ENCODE peak calls at places on chromosomes 13 and 19, in six cellular contexts. One of them, this sample, is unnamed.

GRCh38 chr19:49502866-49503581 is 6.8 kb downstream of the RPS11 start:
- DNase-seq in esophagus muscularis mucosa: no peak
- DNase-seq in fibroblast of lung: peak; percentile 63
- DNase-seq in RWPE2: no peak
- DNase-seq in heart right ventricle: peak; percentile 59
- DNase-seq in Caco-2: peak; percentile 73
- DNase-seq in this sample: peak; percentile 39

GRCh38 chr19:45828945-45829344 is 13.8 kb upstream of the RSPH6A start:
- DNase-seq in esophagus muscularis mucosa: no peak
- DNase-seq in fibroblast of lung: no peak
- DNase-seq in RWPE2: no peak
- DNase-seq in heart right ventricle: no peak
- DNase-seq in Caco-2: no peak
- DNase-seq in this sample: no peak

GRCh38 chr19:38665219-38665931 is 17.9 kb downstream of the ACTN4 start:
- DNase-seq in esophagus muscularis mucosa: no peak
- DNase-seq in fibroblast of lung: no peak
- DNase-seq in RWPE2: no peak
- DNase-seq in heart right ventricle: no peak
- DNase-seq in Caco-2: no peak
- DNase-seq in this sample: no peak

GRCh38 chr13:80168089-80168850 is 172.7 kb downstream of the SPRY2 start:
- DNase-seq in esophagus muscularis mucosa: no peak
- DNase-seq in fibroblast of lung: peak; percentile 45
- DNase-seq in RWPE2: no peak
- DNase-seq in heart right ventricle: no peak
- DNase-seq in Caco-2: no peak
- DNase-seq in this sample: no peak

GRCh38 chr19:13461536-13461935 is 44.7 kb downstream of the CACNA1A start:
- DNase-seq in esophagus muscularis mucosa: no peak
- DNase-seq in fibroblast of lung: no peak
- DNase-seq in RWPE2: no peak
- DNase-seq in heart right ventricle: no peak
- DNase-seq in Caco-2: no peak
- DNase-seq in this sample: no peak

GRCh38 chr19:4375164-4375619 is 25.2 kb downstream of the SH3GL1 start:
- DNase-seq in esophagus muscularis mucosa: no peak
- DNase-seq in fibroblast of lung: no peak
- DNase-seq in RWPE2: peak; percentile 95
- DNase-seq in heart right ventricle: no peak
- DNase-seq in Caco-2: peak; percentile 96
- DNase-seq in this sample: no peak

GRCh38 chr13:33140161-33140560 is 123.9 kb downstream of the KL start:
- DNase-seq in esophagus muscularis mucosa: no peak
- DNase-seq in fibroblast of lung: no peak
- DNase-seq in RWPE2: no peak
- DNase-seq in heart right ventricle: no peak
- DNase-seq in Caco-2: no peak
- DNase-seq in this sample: no peak

GRCh38 chr19:29623726-29624488 is 17.8 kb downstream of the POP4 start:
- DNase-seq in esophagus muscularis mucosa: no peak
- DNase-seq in fibroblast of lung: no peak
- DNase-seq in RWPE2: no peak
- DNase-seq in heart right ventricle: no peak
- DNase-seq in Caco-2: no peak
- DNase-seq in this sample: no peak

GRCh38 chr19:55157064-55157908 is at the start of gene TNNI3:
- DNase-seq in esophagus muscularis mucosa: no peak
- DNase-seq in fibroblast of lung: no peak
- DNase-seq in RWPE2: no peak
- DNase-seq in heart right ventricle: peak; percentile 74
- DNase-seq in Caco-2: no peak
- DNase-seq in this sample: no peak

GRCh38 chr19:8635422-8635821 is 5.0 kb downstream of the NFILZ start:
- DNase-seq in esophagus muscularis mucosa: no peak
- DNase-seq in fibroblast of lung: peak; percentile 81
- DNase-seq in RWPE2: no peak
- DNase-seq in heart right ventricle: no peak
- DNase-seq in Caco-2: no peak
- DNase-seq in this sample: no peak

GRCh38 chr13:21043898-21044297 is 17.5 kb downstream of the LATS2 start:
- DNase-seq in esophagus muscularis mucosa: no peak
- DNase-seq in fibroblast of lung: peak; percentile 88
- DNase-seq in RWPE2: no peak
- DNase-seq in heart right ventricle: no peak
- DNase-seq in Caco-2: no peak
- DNase-seq in this sample: no peak

GRCh38 chr19:58274771-58275199 is 4.0 kb upstream of the ZNF8 start:
- DNase-seq in esophagus muscularis mucosa: no peak
- DNase-seq in fibroblast of lung: peak; percentile 65
- DNase-seq in RWPE2: no peak
- DNase-seq in heart right ventricle: no peak
- DNase-seq in Caco-2: no peak
- DNase-seq in this sample: no peak

GRCh38 chr19:13038306-13039210 is 43.3 kb downstream of the NFIX start:
- DNase-seq in esophagus muscularis mucosa: no peak
- DNase-seq in fibroblast of lung: no peak
- DNase-seq in RWPE2: no peak
- DNase-seq in heart right ventricle: no peak
- DNase-seq in Caco-2: no peak
- DNase-seq in this sample: no peak

GRCh38 chr19:54209748-54210494 is 9.3 kb downstream of the RPS9 start:
- DNase-seq in esophagus muscularis mucosa: peak; percentile 95
- DNase-seq in fibroblast of lung: peak; percentile 97
- DNase-seq in RWPE2: peak; percentile 89
- DNase-seq in heart right ventricle: peak; percentile 82
- DNase-seq in Caco-2: peak; percentile 70
- DNase-seq in this sample: peak; percentile 93

GRCh38 chr13:20461481-20461859 is 64.2 kb downstream of the CRYL1 start:
- DNase-seq in esophagus muscularis mucosa: peak; percentile 80
- DNase-seq in fibroblast of lung: peak; percentile 79
- DNase-seq in RWPE2: no peak
- DNase-seq in heart right ventricle: no peak
- DNase-seq in Caco-2: no peak
- DNase-seq in this sample: no peak

GRCh38 chr19:54420383-54421168 is 5.3 kb downstream of the TTYH1 start:
- DNase-seq in esophagus muscularis mucosa: no peak
- DNase-seq in fibroblast of lung: no peak
- DNase-seq in RWPE2: no peak
- DNase-seq in heart right ventricle: peak; percentile 76
- DNase-seq in Caco-2: peak; percentile 51
- DNase-seq in this sample: no peak

GRCh38 chr19:16070366-16070990 is 5.8 kb upstream of the TPM4 start:
- DNase-seq in esophagus muscularis mucosa: no peak
- DNase-seq in fibroblast of lung: no peak
- DNase-seq in RWPE2: peak; percentile 93
- DNase-seq in heart right ventricle: peak; percentile 50
- DNase-seq in Caco-2: no peak
- DNase-seq in this sample: peak; percentile 88

GRCh38 chr13:28429685-28430290 is 65.1 kb downstream of the FLT1 start:
- DNase-seq in esophagus muscularis mucosa: no peak
- DNase-seq in fibroblast of lung: no peak
- DNase-seq in RWPE2: no peak
- DNase-seq in heart right ventricle: no peak
- DNase-seq in Caco-2: no peak
- DNase-seq in this sample: no peak

GRCh38 chr13:93559718-93560117 is 333.1 kb downstream of the GPC6 start:
- DNase-seq in esophagus muscularis mucosa: no peak
- DNase-seq in fibroblast of lung: peak; percentile 91
- DNase-seq in RWPE2: peak; percentile 88
- DNase-seq in heart right ventricle: no peak
- DNase-seq in Caco-2: no peak
- DNase-seq in this sample: no peak

GRCh38 chr19:50777261-50777660 is 7.0 kb downstream of the GPR32 start:
- DNase-seq in esophagus muscularis mucosa: no peak
- DNase-seq in fibroblast of lung: no peak
- DNase-seq in RWPE2: no peak
- DNase-seq in heart right ventricle: no peak
- DNase-seq in Caco-2: no peak
- DNase-seq in this sample: no peak
- H3K4me1 ChIP-seq in esophagus muscularis mucosa: no peaks in the 10 kb centered on the region
- H3K4me1 ChIP-seq in fibroblast of lung: no peaks in the 10 kb centered on the region
- H3K4me1 ChIP-seq in RWPE2: no peaks in the 10 kb centered on the region
- H3K4me1 ChIP-seq in heart right ventricle: no peaks in the 10 kb centered on the region
- H3K4me1 ChIP-seq in Caco-2: peaks cover 7% of the 10 kb centered on the region
- H3K4me1 ChIP-seq in this sample: no peaks in the 10 kb centered on the region

GRCh38 chr13:40801255-40802217 is 12.1 kb downstream of the SLC25A15 start:
- DNase-seq in esophagus muscularis mucosa: no peak
- DNase-seq in fibroblast of lung: no peak
- DNase-seq in RWPE2: no peak
- DNase-seq in heart right ventricle: no peak
- DNase-seq in Caco-2: peak; percentile 28
- DNase-seq in this sample: no peak
- H3K4me1 ChIP-seq in esophagus muscularis mucosa: no peaks in the 10 kb centered on the region
- H3K4me1 ChIP-seq in fibroblast of lung: no peaks in the 10 kb centered on the region
- H3K4me1 ChIP-seq in RWPE2: no peaks in the 10 kb centered on the region
- H3K4me1 ChIP-seq in heart right ventricle: no peaks in the 10 kb centered on the region
- H3K4me1 ChIP-seq in Caco-2: peaks cover 4% of the 10 kb centered on the region
- H3K4me1 ChIP-seq in this sample: no peaks in the 10 kb centered on the region

GRCh38 chr19:51372021-51372648 is 319 bp downstream of the NKG7 start:
- DNase-seq in esophagus muscularis mucosa: no peak
- DNase-seq in fibroblast of lung: no peak
- DNase-seq in RWPE2: no peak
- DNase-seq in heart right ventricle: no peak
- DNase-seq in Caco-2: no peak
- DNase-seq in this sample: no peak
- H3K4me1 ChIP-seq in esophagus muscularis mucosa: peaks cover 9% of the 10 kb centered on the region
- H3K4me1 ChIP-seq in fibroblast of lung: peaks cover 3% of the 10 kb centered on the region
- H3K4me1 ChIP-seq in RWPE2: no peaks in the 10 kb centered on the region
- H3K4me1 ChIP-seq in heart right ventricle: no peaks in the 10 kb centered on the region
- H3K4me1 ChIP-seq in Caco-2: peaks cover 5% of the 10 kb centered on the region
- H3K4me1 ChIP-seq in this sample: peaks cover 6% of the 10 kb centered on the region

GRCh38 chr19:2084993-2085720 is 11.0 kb downstream of the MOB3A start:
- DNase-seq in esophagus muscularis mucosa: no peak
- DNase-seq in fibroblast of lung: peak; percentile 46
- DNase-seq in RWPE2: no peak
- DNase-seq in heart right ventricle: peak; percentile 64
- DNase-seq in Caco-2: no peak
- DNase-seq in this sample: peak; percentile 65
- H3K4me1 ChIP-seq in esophagus muscularis mucosa: peaks cover 85% of the 10 kb centered on the region
- H3K4me1 ChIP-seq in fibroblast of lung: peaks cover 8% of the 10 kb centered on the region
- H3K4me1 ChIP-seq in RWPE2: peaks cover 54% of the 10 kb centered on the region
- H3K4me1 ChIP-seq in heart right ventricle: peaks cover 4% of the 10 kb centered on the region
- H3K4me1 ChIP-seq in Caco-2: peaks cover 4% of the 10 kb centered on the region
- H3K4me1 ChIP-seq in this sample: peaks cover 27% of the 10 kb centered on the region

GRCh38 chr19:14516048-14516534 is 2.1 kb downstream of the DNAJB1 start:
- DNase-seq in esophagus muscularis mucosa: no peak
- DNase-seq in fibroblast of lung: no peak
- DNase-seq in RWPE2: no peak
- DNase-seq in heart right ventricle: no peak
- DNase-seq in Caco-2: no peak
- DNase-seq in this sample: no peak
- H3K4me1 ChIP-seq in esophagus muscularis mucosa: peaks cover 54% of the 10 kb centered on the region
- H3K4me1 ChIP-seq in fibroblast of lung: peaks cover 19% of the 10 kb centered on the region
- H3K4me1 ChIP-seq in RWPE2: peaks cover 22% of the 10 kb centered on the region
- H3K4me1 ChIP-seq in heart right ventricle: peaks cover 34% of the 10 kb centered on the region
- H3K4me1 ChIP-seq in Caco-2: peaks cover 26% of the 10 kb centered on the region
- H3K4me1 ChIP-seq in this sample: peaks cover 36% of the 10 kb centered on the region